ENCODE peak calls at places on chromosomes 7 and 10, in five cellular contexts. K, V, Y, P and U are unnamed samples.

GRCh38 chr10:102710604-102711003 is 3.6 kb downstream of the ARL3 start:
- DNase-seq in K (peak), P (no peak), V (no peak), Y (no peak), U (no peak)

GRCh38 chr7:1662767-1663166 is 7.3 kb upstream of the ELFN1 start:
- DNase-seq in Y (no peak), K (no peak), P (no peak), V (no peak), U (no peak)

GRCh38 chr7:83366629-83367028 is 203.9 kb upstream of the PCLO start:
- DNase-seq in P (no peak), K (no peak), V (no peak), Y (no peak), U (no peak)

GRCh38 chr7:82897500-82897899 is 265.2 kb downstream of the PCLO start:
- DNase-seq in P (no peak), Y (no peak), K (peak), V (no peak), U (no peak)

GRCh38 chr7:2379161-2379560 is 24.2 kb upstream of the CHST12 start:
- DNase-seq in Y (no peak), K (no peak), P (no peak), V (no peak), U (no peak)

GRCh38 chr10:78263521-78263988 is 229.9 kb downstream of the RPS24 start:
- DNase-seq in P (no peak), K (peak), V (no peak), Y (no peak), U (no peak)

GRCh38 chr10:104350146-104350635 is 3.4 kb upstream of the CFAP58 start:
- DNase-seq in Y (no peak), P (no peak), K (peak), V (no peak), U (no peak)

GRCh38 chr10:109994711-109995110 is 13.1 kb upstream of the ADD3 start:
- DNase-seq in K (no peak), Y (no peak), P (no peak), V (no peak), U (no peak)

GRCh38 chr7:106284516-106285050 is at the start of gene NAMPT:
- DNase-seq in V (peak), P (no peak), Y (peak), K (no peak), U (no peak)

GRCh38 chr7:24366901-24367300 is 82.9 kb downstream of the NPY start:
- DNase-seq in K (no peak), Y (no peak), V (no peak), P (no peak), U (no peak)